ENCODE peak calls at places on chromosome 2, in eight cellular contexts. O, R, Z, F, E, S, H and B are unnamed samples.
A peak's percentile ranks its signal among the peaks of the same experiment; 100 is the strongest.

GRCh38 chr2:10267551-10268465 is 34.9 kb upstream of the HPCAL1 start:
- DNase-seq in E (no peak), Z (no peak), F (no peak), O (no peak), S (no peak), H (no peak), R (no peak), B (no peak)

GRCh38 chr2:104851236-104852160 is 2.4 kb upstream of the POU3F3 start:
- DNase-seq in R (no peak), O (no peak), H (no peak), Z (peak; percentile 24), F (no peak), S (no peak), E (no peak), B (no peak)

GRCh38 chr2:145258903-145259579 is 739.1 kb upstream of the ZEB2 start:
- DNase-seq in F (no peak), E (no peak), H (no peak), R (no peak), Z (peak; percentile 68), S (no peak), O (peak; percentile 42), B (no peak)

GRCh38 chr2:161434127-161434526 is 18.0 kb downstream of the TBR1 start:
- DNase-seq in E (no peak), S (no peak), Z (no peak), O (no peak), H (no peak), F (no peak), R (no peak), B (no peak)

GRCh38 chr2:166410828-166411472 is 35.2 kb upstream of the SCN9A start:
- DNase-seq in F (peak; percentile 55), H (no peak), E (no peak), O (peak; percentile 84), Z (peak; percentile 85), S (peak; percentile 87), R (peak; percentile 70), B (no peak)

GRCh38 chr2:125615438-125615837 is 1040.5 kb upstream of the GYPC start:
- DNase-seq in Z (no peak), E (no peak), H (no peak), F (no peak), O (no peak), R (no peak), S (no peak), B (no peak)

GRCh38 chr2:11592671-11593574 is 59.1 kb downstream of the GREB1 start:
- DNase-seq in R (no peak), F (no peak), S (no peak), H (no peak), O (no peak), E (no peak), Z (no peak), B (no peak)

GRCh38 chr2:127626917-127627739 is 18.8 kb upstream of the GPR17 start:
- DNase-seq in Z (no peak), O (no peak), E (no peak), R (no peak), S (no peak), F (no peak), H (no peak), B (no peak)

GRCh38 chr2:219358170-219359075 is 25.9 kb upstream of the RESP18 start:
- DNase-seq in Z (no peak), R (no peak), H (no peak), O (no peak), F (no peak), S (no peak), E (peak; percentile 40), B (no peak)

GRCh38 chr2:26011990-26012856 is 21.7 kb upstream of the RAB10 start:
- DNase-seq in H (no peak), S (peak; percentile 66), R (peak; percentile 55), Z (peak; percentile 25), F (no peak), E (no peak), O (peak; percentile 30), B (peak; percentile 82)

GRCh38 chr2:3620834-3621233 is 25.9 kb downstream of the COLEC11 start:
- DNase-seq in H (no peak), Z (no peak), E (no peak), O (peak; percentile 56), S (no peak), F (no peak), R (peak; percentile 73), B (no peak)

GRCh38 chr2:140157816-140158215 is 1377.6 kb upstream of the NXPH2 start:
- DNase-seq in F (no peak), S (no peak), H (no peak), Z (no peak), R (no peak), E (no peak), O (no peak), B (no peak)

GRCh38 chr2:127024769-127025356 is 82.1 kb downstream of the BIN1 start:
- DNase-seq in F (no peak), H (no peak), O (peak; percentile 55), Z (peak; percentile 36), R (no peak), E (peak; percentile 61), S (no peak), B (no peak)

GRCh38 chr2:105375001-105375561 is 23.8 kb downstream of the FHL2 start:
- DNase-seq in F (peak; percentile 76), E (no peak), H (no peak), Z (peak; percentile 82), S (peak; percentile 95), O (peak; percentile 89), R (no peak), B (no peak)

GRCh38 chr2:54560146-54560881 is 104.2 kb downstream of the SPTBN1 start:
- DNase-seq in Z (peak; percentile 71), F (no peak), H (no peak), R (peak; percentile 65), O (peak; percentile 78), S (peak; percentile 81), E (peak; percentile 25), B (no peak)

GRCh38 chr2:240024766-240025165 is 376 bp downstream of the NDUFA10 start:
- DNase-seq in F (no peak), S (no peak), H (no peak), E (peak; percentile 34), R (peak; percentile 22), O (peak; percentile 5), Z (no peak), B (no peak)

GRCh38 chr2:228735697-228736096 is 535.4 kb downstream of the PID1 start:
- DNase-seq in H (no peak), E (no peak), R (no peak), S (no peak), O (no peak), Z (no peak), F (no peak), B (no peak)

GRCh38 chr2:122136071-122136470 is 380.6 kb downstream of the TSN start:
- DNase-seq in F (no peak), O (peak; percentile 32), Z (no peak), S (no peak), E (peak; percentile 6), H (no peak), R (peak; percentile 14), B (peak; percentile 19)
- TF ChIP-seq CTCF in F (peak; percentile 77), O (peak; percentile 52), Z (no peak), S (no peak), E (peak; percentile 39), H (no peak), R (no peak), B (peak; percentile 36)

GRCh38 chr2:148981350-148981749 is 57.1 kb upstream of the LYPD6B start:
- DNase-seq in H (no peak), O (peak; percentile 43), E (no peak), F (no peak), Z (no peak), S (no peak), R (no peak), B (no peak)

GRCh38 chr2:148979164-148979918 is 59.2 kb upstream of the LYPD6B start:
- DNase-seq in F (no peak), S (no peak), H (no peak), E (no peak), R (no peak), Z (no peak), O (no peak), B (no peak)

GRCh38 chr2:148979919-148980277 is 58.6 kb upstream of the LYPD6B start:
- DNase-seq in H (no peak), S (no peak), F (no peak), O (no peak), R (no peak), E (no peak), Z (no peak), B (no peak)

GRCh38 chr2:148978736-148979135 is 59.8 kb upstream of the LYPD6B start:
- DNase-seq in H (peak; percentile 29), F (no peak), R (no peak), E (no peak), Z (no peak), O (peak; percentile 51), S (peak; percentile 55), B (no peak)

DNA sequence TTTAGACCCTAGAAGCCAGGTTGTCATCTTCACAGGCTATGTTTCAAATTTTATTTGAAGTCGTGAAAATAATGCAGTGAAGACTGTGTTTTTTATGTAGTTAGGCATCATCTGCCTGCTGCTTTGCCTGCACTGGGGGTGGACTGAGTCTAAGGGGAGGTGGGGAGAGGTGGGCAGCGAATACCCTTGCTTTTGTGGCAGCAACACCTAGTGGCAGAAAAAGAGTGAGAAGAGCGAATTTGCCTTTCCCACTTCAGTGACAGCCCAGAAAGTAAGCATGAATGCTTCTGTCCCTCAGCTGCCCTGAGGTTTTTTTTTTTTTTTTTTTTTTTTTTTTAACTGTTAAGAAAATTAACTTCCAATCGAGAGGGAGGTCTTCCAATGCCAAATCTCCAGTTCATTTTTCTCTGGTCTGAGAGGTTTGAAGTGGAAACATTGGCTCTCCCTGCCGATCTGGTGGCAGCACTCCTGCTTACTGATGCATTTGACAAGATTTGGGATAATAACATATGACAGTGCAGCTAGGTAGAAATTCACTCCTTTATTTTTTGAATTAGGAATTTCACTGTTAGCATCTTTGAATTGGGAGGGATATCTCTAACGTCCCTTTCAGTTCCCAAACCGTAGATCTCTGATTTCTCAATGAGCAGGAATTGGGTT is 60.3 kb upstream of the LYPD6B start:
- DNase-seq in R (no peak), O (no peak), H (no peak), E (no peak), S (no peak), F (no peak), Z (no peak), B (no peak)
- TF ChIP-seq CTCF in R (no peak), O (no peak), H (no peak), E (no peak), S (no peak), F (no peak), Z (no peak), B (no peak)

GRCh38 chr2:74137651-74138050 is 10.1 kb downstream of the BOLA3 start:
- DNase-seq in R (no peak), Z (no peak), S (no peak), O (no peak), E (no peak), F (no peak), H (no peak), B (no peak)

GRCh38 chr2:74142340-74142739 is 5.4 kb downstream of the BOLA3 start:
- DNase-seq in H (no peak), F (no peak), R (no peak), Z (no peak), S (no peak), O (no peak), E (no peak), B (no peak)

GRCh38 chr2:74138219-74138951 is 9.3 kb downstream of the BOLA3 start:
- DNase-seq in F (no peak), R (no peak), E (no peak), O (no peak), H (no peak), S (no peak), Z (no peak), B (no peak)

GRCh38 chr2:74138952-74139323 is 8.8 kb downstream of the BOLA3 start:
- DNase-seq in R (no peak), F (no peak), Z (no peak), H (no peak), E (no peak), O (no peak), S (no peak), B (no peak)
- TF ChIP-seq CTCF in R (no peak), F (peak; percentile 16), Z (peak; percentile 34), H (no peak), E (peak; percentile 33), O (peak; percentile 21), S (no peak), B (no peak)

GRCh38 chr2:233323851-233324250 is 16.2 kb downstream of the SAG start:
- DNase-seq in F (no peak), Z (no peak), H (no peak), O (no peak), E (no peak), S (no peak), R (no peak), B (peak; percentile 10)
- TF ChIP-seq CTCF in F (no peak), Z (no peak), H (no peak), O (no peak), E (no peak), S (no peak), R (no peak), B (no peak)